ENCODE peak calls at places on chromosomes 13 and 19, in eight cellular contexts. G is esophagus squamous epithelium; J is keratinocyte; Q is effector memory CD4-positive, alpha-beta T cell; W is cardiac fibroblast; E is fibroblast of pulmonary artery; U is psoas muscle; T is AG04450. K is an unnamed sample.

GRCh38 chr19:11481777-11482383 is 1.0 kb upstream of the ELAVL3 start:
- DNase-seq in T (peak), G (no peak), U (peak), W (peak), J (peak), Q (peak), E (peak), K (peak)

GRCh38 chr19:38152461-38153379 is 71.3 kb downstream of the DPF1 start:
- DNase-seq in E (peak), Q (no peak), W (peak), U (no peak), T (no peak), J (no peak), G (no peak), K (peak)

GRCh38 chr13:30877335-30877734 is 28.7 kb upstream of the MEDAG start:
- DNase-seq in J (no peak), E (peak), Q (no peak), G (no peak), W (peak), T (no peak), U (no peak), K (no peak)

GRCh38 chr13:48778551-48779088 is 124.9 kb downstream of the CYSLTR2 start:
- DNase-seq in U (no peak), Q (no peak), W (no peak), J (no peak), T (no peak), G (no peak), E (no peak), K (no peak)

GRCh38 chr19:17404015-17404414 is 1.4 kb downstream of the BST2 start:
- DNase-seq in Q (no peak), E (no peak), T (no peak), W (no peak), G (no peak), J (no peak), U (no peak), K (no peak)

GRCh38 chr13:93875527-93875926 is 604.0 kb downstream of the DCT start:
- DNase-seq in U (no peak), W (peak), G (no peak), Q (no peak), E (peak), J (no peak), T (peak), K (no peak)

GRCh38 chr19:49766007-49766937 is 529 bp upstream of the AP2A1 start:
- DNase-seq in G (peak), T (peak), E (peak), U (peak), W (peak), Q (peak), J (peak), K (peak)

GRCh38 chr13:23705578-23705977 is 135.4 kb downstream of the TNFRSF19 start:
- DNase-seq in U (no peak), J (no peak), E (peak), G (no peak), Q (no peak), T (no peak), W (peak), K (no peak)

GRCh38 chr19:1251503-1252220 is 3.3 kb downstream of the MIDN start:
- DNase-seq in J (no peak), G (peak), T (no peak), Q (peak), W (no peak), U (peak), E (no peak), K (peak)

GRCh38 chr19:40147693-40148347 is 43.4 kb upstream of the MAP3K10 start:
- DNase-seq in U (no peak), Q (no peak), E (peak), G (no peak), J (no peak), T (peak), W (peak), K (no peak)

GRCh38 chr19:40144947-40145748 is 46.1 kb upstream of the MAP3K10 start:
- DNase-seq in T (no peak), J (no peak), G (no peak), W (no peak), U (no peak), Q (no peak), E (no peak), K (no peak)

GRCh38 chr19:40144151-40144550 is 47.1 kb upstream of the MAP3K10 start:
- DNase-seq in U (no peak), G (no peak), W (no peak), E (no peak), J (no peak), Q (no peak), T (no peak), K (no peak)

GRCh38 chr19:40150170-40150569 is 41.1 kb upstream of the MAP3K10 start:
- DNase-seq in W (peak), G (no peak), J (no peak), T (no peak), Q (no peak), E (peak), U (no peak), K (no peak)

GRCh38 chr19:40147338-40147692 is 43.9 kb upstream of the MAP3K10 start:
- DNase-seq in J (no peak), U (no peak), G (no peak), Q (no peak), T (no peak), E (no peak), W (no peak), K (no peak)
- H3K4me3 ChIP-seq in J (no peak), U (no peak), G (no peak), Q (no peak), T (no peak), E (no peak), W (no peak), K (no peak)

GRCh38 chr19:10419200-10419645 is 1.1 kb upstream of the PDE4A start:
- DNase-seq in J (no peak), T (no peak), E (no peak), G (no peak), W (no peak), U (peak), Q (no peak), K (no peak)
- H3K4me3 ChIP-seq in J (peak), T (peak), E (peak), G (no peak), W (peak), U (peak), Q (peak), K (peak)

GRCh38 chr19:43626838-43627237 is 7.4 kb upstream of the ZNF428 start:
- DNase-seq in U (no peak), G (no peak), W (no peak), J (no peak), T (no peak), Q (no peak), E (no peak), K (no peak)

GRCh38 chr19:43622956-43623355 is 3.5 kb upstream of the ZNF428 start:
- DNase-seq in G (no peak), U (no peak), T (no peak), W (no peak), Q (no peak), E (no peak), J (no peak), K (no peak)

GRCh38 chr19:43625918-43626579 is 6.6 kb upstream of the ZNF428 start:
- DNase-seq in Q (no peak), J (no peak), W (peak), E (no peak), T (no peak), G (no peak), U (no peak), K (no peak)

GRCh38 chr19:43623889-43624670 is 4.7 kb upstream of the ZNF428 start:
- DNase-seq in Q (no peak), J (no peak), G (no peak), W (no peak), T (no peak), U (no peak), E (no peak), K (no peak)

GRCh38 chr19:43624933-43625332 is 5.5 kb upstream of the ZNF428 start:
- DNase-seq in Q (peak), G (peak), U (peak), T (no peak), W (peak), E (peak), J (peak), K (peak)
- H3K4me3 ChIP-seq in Q (no peak), G (no peak), U (no peak), T (no peak), W (no peak), E (no peak), J (no peak), K (no peak)

GRCh38 chr13:60957816-60958215 is 457.8 kb downstream of the PCDH20 start:
- DNase-seq in J (no peak), W (no peak), U (no peak), G (no peak), T (no peak), Q (no peak), E (no peak), K (no peak)

DNA sequence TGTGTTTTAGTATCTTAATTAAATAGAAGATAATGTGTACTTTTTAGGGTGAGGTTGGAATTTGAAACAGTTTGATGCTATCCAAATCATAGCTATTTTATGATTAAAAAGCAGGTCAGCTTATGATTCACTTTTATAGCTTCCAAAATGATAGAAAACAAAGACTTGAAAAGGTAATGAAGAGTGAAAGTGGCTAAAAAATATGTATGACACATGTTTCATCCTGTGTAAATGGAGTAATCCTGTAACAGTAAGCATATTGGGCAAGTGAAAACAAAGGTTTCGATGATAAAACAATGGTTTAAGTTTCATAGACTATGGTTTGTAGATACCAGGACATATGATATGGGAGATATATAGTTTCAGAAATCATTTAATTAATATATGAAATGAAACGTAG is 456.2 kb downstream of the PCDH20 start:
- DNase-seq in J (peak), T (no peak), E (no peak), U (no peak), W (no peak), G (no peak), Q (no peak), K (no peak)
- H3K4me3 ChIP-seq in J (no peak), T (no peak), E (no peak), U (no peak), W (no peak), G (no peak), Q (no peak), K (no peak)

GRCh38 chr19:13012690-13013608 is 17.7 kb downstream of the NFIX start:
- DNase-seq in J (no peak), Q (no peak), E (peak), G (no peak), T (no peak), U (peak), W (peak), K (peak)

GRCh38 chr19:13012390-13012689 is 17.1 kb downstream of the NFIX start:
- DNase-seq in U (no peak), G (no peak), E (no peak), J (no peak), T (no peak), Q (no peak), W (no peak), K (no peak)

GRCh38 chr19:13010038-13010991 is 15.0 kb downstream of the NFIX start:
- DNase-seq in G (no peak), Q (no peak), E (peak), U (peak), W (peak), T (no peak), J (no peak), K (peak)

GRCh38 chr19:13010992-13011652 is 15.8 kb downstream of the NFIX start:
- DNase-seq in W (no peak), U (no peak), G (no peak), T (no peak), Q (no peak), J (no peak), E (no peak), K (no peak)

DNA sequence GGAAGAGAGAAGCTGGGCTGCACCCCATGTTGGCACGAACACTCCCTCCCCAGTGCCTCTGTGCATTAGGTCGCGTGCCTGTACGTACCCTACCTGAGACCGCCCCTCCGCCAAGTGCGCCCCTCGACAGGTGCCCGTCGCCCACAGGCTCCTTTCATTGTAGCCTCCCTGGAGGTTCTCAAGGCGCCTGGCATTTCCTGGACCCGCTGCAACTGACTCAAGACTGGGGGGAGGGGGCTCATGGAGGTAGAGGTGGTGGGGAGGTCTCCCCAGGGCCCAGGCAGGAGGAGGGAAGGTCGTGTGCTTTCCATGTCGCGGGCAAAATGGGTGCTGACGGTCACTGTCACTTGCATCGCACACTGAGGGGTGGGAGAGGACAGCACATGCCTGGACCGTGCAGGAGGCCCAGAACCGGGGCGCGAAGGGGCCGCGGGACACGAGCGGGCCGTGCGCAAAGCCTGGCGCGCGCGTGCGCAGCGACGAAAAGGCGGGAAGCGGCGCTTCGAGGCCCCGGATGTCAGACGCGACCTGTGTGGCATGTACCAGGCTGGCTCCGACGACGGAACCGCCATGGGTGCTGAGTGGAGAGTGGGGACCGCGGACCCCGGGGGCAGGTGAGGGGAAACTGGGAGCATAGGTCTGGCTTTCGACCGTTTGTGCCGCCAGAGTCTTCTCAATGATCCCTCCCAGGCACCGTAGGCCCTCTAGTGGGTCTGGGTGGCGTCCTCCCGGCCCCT is 16.5 kb downstream of the NFIX start:
- DNase-seq in Q (no peak), U (peak), T (no peak), E (no peak), G (no peak), J (no peak), W (no peak), K (no peak)
- H3K4me3 ChIP-seq in Q (no peak), U (peak), T (no peak), E (no peak), G (no peak), J (no peak), W (no peak), K (peak)

GRCh38 chr13:87674143-87674772 is 3.1 kb downstream of the SLITRK5 start:
- DNase-seq in Q (no peak), T (no peak), J (no peak), E (no peak), U (no peak), G (no peak), W (no peak), K (no peak)
- H3K4me3 ChIP-seq in Q (no peak), T (no peak), J (no peak), E (no peak), U (no peak), G (no peak), W (no peak), K (peak)

GRCh38 chr13:110127986-110128511 is 178.9 kb downstream of the COL4A1 start:
- DNase-seq in T (no peak), U (no peak), W (no peak), J (no peak), E (peak), G (no peak), Q (no peak), K (no peak)

GRCh38 chr13:110126391-110126961 is 180.5 kb downstream of the COL4A1 start:
- DNase-seq in W (peak), J (peak), U (peak), E (peak), T (peak), G (no peak), Q (no peak), K (peak)

GRCh38 chr13:110125157-110125556 is 181.8 kb downstream of the COL4A1 start:
- DNase-seq in T (no peak), G (no peak), J (no peak), W (no peak), U (no peak), E (no peak), Q (no peak), K (no peak)

GRCh38 chr13:110124201-110124600 is 182.8 kb downstream of the COL4A1 start:
- DNase-seq in W (no peak), J (no peak), G (no peak), E (no peak), Q (no peak), U (no peak), T (no peak), K (no peak)

DNA sequence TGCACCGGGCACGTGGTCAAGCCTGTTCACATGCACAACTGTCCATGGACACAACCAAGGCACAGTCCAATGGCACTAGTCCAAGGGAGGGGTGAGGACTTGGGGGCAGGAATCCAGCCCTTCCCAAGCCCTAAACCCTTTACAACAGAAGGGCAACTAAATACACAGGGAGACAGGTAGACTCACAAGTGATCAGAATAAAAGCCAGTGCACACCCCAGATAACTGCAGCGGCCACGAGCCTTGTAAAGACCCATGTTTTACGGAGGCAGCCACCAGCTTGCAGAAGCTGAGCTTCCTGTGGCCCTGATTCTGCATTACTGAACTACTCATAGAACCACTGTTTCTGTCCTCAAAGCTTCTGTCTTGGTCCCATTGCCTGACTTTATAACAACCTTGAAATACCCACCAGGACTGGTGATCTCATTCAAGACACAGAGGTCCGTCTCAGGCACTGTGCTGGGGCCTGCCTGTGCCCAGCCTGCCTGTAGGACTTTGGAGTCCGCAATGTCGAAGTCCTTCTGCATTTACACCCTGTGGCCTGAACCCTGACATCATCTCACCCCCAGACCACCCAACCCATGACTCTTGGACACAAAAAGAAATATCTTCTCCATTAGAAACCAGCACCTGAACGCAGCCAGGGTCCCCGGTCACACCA is 181.2 kb downstream of the COL4A1 start:
- DNase-seq in G (no peak), Q (no peak), J (no peak), W (no peak), U (no peak), T (no peak), E (no peak), K (no peak)
- H3K4me3 ChIP-seq in G (no peak), Q (no peak), J (no peak), W (no peak), U (peak), T (no peak), E (no peak), K (peak)

DNA sequence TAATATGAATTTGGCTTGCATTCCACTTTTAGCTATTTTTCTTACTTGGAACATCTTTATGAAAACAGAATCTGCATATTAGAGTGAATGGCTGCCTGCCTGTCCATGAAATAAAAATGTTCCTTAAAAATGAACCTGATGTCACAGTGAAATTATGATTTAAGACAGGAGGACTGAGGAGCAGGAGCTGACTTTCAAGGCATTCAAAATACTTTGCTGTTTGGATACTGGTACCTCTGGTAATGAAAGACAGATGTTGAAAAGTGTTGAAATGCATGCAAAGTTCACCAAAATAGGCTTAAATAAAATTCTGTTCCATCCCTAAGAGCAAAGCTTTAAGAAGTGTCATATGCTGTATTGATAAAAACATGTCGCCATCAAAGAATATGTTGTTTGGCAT is 1.7 kb downstream of the ARHGEF7 start:
- DNase-seq in T (no peak), Q (no peak), W (peak), E (no peak), G (no peak), J (no peak), U (no peak), K (no peak)
- H3K4me3 ChIP-seq in T (no peak), Q (no peak), W (no peak), E (no peak), G (no peak), J (no peak), U (peak), K (peak)

K was measured in left ventricle myocardium inferior.